ENCODE peak calls at places on chromosomes 12 and 14, in ten cellular contexts. P, N, O, C, H, Y, I, J, T and V are unnamed samples.

GRCh38 chr12:121513464-121514183 is 67.2 kb downstream of the KDM2B start:
- DNase-seq in Y (no peak), O (no peak), N (no peak), H (peak; percentile 42), T (peak; percentile 96), I (peak; percentile 82), C (no peak), P (no peak), J (no peak), V (no peak)

GRCh38 chr12:53060064-53060720 is 10.3 kb downstream of the TNS2 start:
- DNase-seq in N (no peak), P (peak; percentile 49), Y (no peak), J (no peak), C (no peak), T (no peak), I (no peak), O (no peak), H (no peak), V (no peak)

GRCh38 chr12:120849765-120850164 is 54.4 kb downstream of the SPPL3 start:
- DNase-seq in I (no peak), O (no peak), H (no peak), P (no peak), N (peak; percentile 28), J (no peak), T (no peak), C (no peak), Y (no peak), V (no peak)

GRCh38 chr14:33555710-33556350 is 395.0 kb downstream of the EGLN3 start:
- DNase-seq in H (no peak), N (no peak), C (no peak), P (no peak), J (no peak), I (no peak), O (no peak), Y (no peak), T (no peak), V (no peak)

GRCh38 chr14:100261621-100262020 is 22.7 kb downstream of the YY1 start:
- DNase-seq in I (no peak), Y (no peak), J (no peak), H (no peak), P (no peak), N (no peak), C (no peak), T (no peak), O (no peak), V (no peak)

GRCh38 chr12:56763753-56764657 is 881 bp downstream of the HSD17B6 start:
- DNase-seq in H (no peak), T (no peak), Y (no peak), C (peak; percentile 19), P (no peak), O (peak; percentile 60), J (no peak), I (no peak), N (peak; percentile 32), V (no peak)

GRCh38 chr14:101449114-101449513 is 112.2 kb upstream of the DIO3 start:
- DNase-seq in O (no peak), C (no peak), I (no peak), N (no peak), Y (no peak), H (no peak), J (no peak), T (no peak), P (no peak), V (no peak)

GRCh38 chr14:65352964-65353530 is 59.5 kb upstream of the FUT8 start:
- DNase-seq in Y (no peak), J (no peak), O (no peak), T (no peak), I (no peak), P (no peak), H (no peak), N (no peak), C (no peak), V (no peak)

GRCh38 chr12:119208626-119209061 is 29.9 kb downstream of the HSPB8 start:
- DNase-seq in P (peak; percentile 83), Y (no peak), T (peak; percentile 25), H (peak; percentile 88), N (no peak), C (peak; percentile 32), J (no peak), O (peak; percentile 1), I (peak; percentile 47), V (peak; percentile 75)

GRCh38 chr12:8018666-8019581 is 13.6 kb upstream of the FOXJ2 start:
- DNase-seq in T (peak; percentile 90), H (no peak), C (no peak), J (peak; percentile 13), N (no peak), O (no peak), Y (no peak), P (no peak), I (peak; percentile 96), V (no peak)

GRCh38 chr12:12404297-12404696 is 47.4 kb downstream of the BORCS5 start:
- DNase-seq in O (no peak), I (peak; percentile 18), J (no peak), T (no peak), P (no peak), N (no peak), C (no peak), H (no peak), Y (no peak), V (no peak)

GRCh38 chr12:115191342-115191741 is 507.4 kb upstream of the TBX3 start:
- DNase-seq in H (no peak), N (no peak), T (no peak), J (no peak), I (no peak), Y (no peak), O (no peak), P (no peak), C (no peak), V (no peak)